ENCODE peak calls at places on chromosomes 5 and 9, in four cellular contexts. V is K562, X is SK-N-SH, S is GM12878. M is an unnamed sample.

GRCh38 chr9:136189394-136190236 is 15.3 kb downstream of the LHX3 start:
- DNase-seq in V (no peak), X (peak), S (no peak), M (no peak)

GRCh38 chr9:8542537-8542936 is 743.0 kb upstream of the DMAC1 start:
- DNase-seq in V (no peak), X (no peak), S (no peak), M (no peak)

GRCh38 chr9:133506653-133507038 is 18.1 kb downstream of the MYMK start:
- DNase-seq in V (no peak), X (peak), S (no peak), M (peak)

GRCh38 chr9:749712-750111 is 91.8 kb upstream of the DMRT1 start:
- DNase-seq in V (no peak), X (no peak), S (no peak), M (no peak)

GRCh38 chr5:146208916-146209522 is 5.6 kb downstream of the RBM27 start:
- DNase-seq in V (no peak), X (peak), S (no peak), M (no peak)

GRCh38 chr9:110121170-110121569 is 86.8 kb downstream of the C9orf152 start:
- DNase-seq in V (no peak), X (no peak), S (no peak), M (no peak)

GRCh38 chr9:19969721-19970120 is 180.9 kb upstream of the SLC24A2 start:
- DNase-seq in V (no peak), X (no peak), S (no peak), M (no peak)

GRCh38 chr9:20570086-20570485 is 52.2 kb downstream of the MLLT3 start:
- DNase-seq in V (no peak), X (no peak), S (no peak), M (no peak)

GRCh38 chr5:35783551-35783950 is 73.1 kb upstream of the IL7R start:
- DNase-seq in V (no peak), X (no peak), S (no peak), M (no peak)

GRCh38 chr5:36637101-36637500 is 30.7 kb downstream of the SLC1A3 start:
- DNase-seq in V (no peak), X (no peak), S (no peak), M (no peak)

GRCh38 chr9:4298255-4299005 is 1.4 kb downstream of the GLIS3 start:
- DNase-seq in V (no peak), X (peak), S (no peak), M (no peak)

GRCh38 chr9:92385001-92385400 is 19.4 kb downstream of the OGN start:
- DNase-seq in V (no peak), X (no peak), S (no peak), M (no peak)

GRCh38 chr5:101306391-101307137 is 403.5 kb upstream of the ST8SIA4 start:
- DNase-seq in V (no peak), X (no peak), S (no peak), M (no peak)

GRCh38 chr9:84271004-84271886 is 69.3 kb downstream of the SLC28A3 start:
- DNase-seq in V (no peak), X (peak), S (no peak), M (no peak)

GRCh38 chr9:90274725-90275124 is 367.9 kb downstream of the DIRAS2 start:
- DNase-seq in V (no peak), X (no peak), S (no peak), M (no peak)

GRCh38 chr9:35910613-35911488 is 1.6 kb downstream of the SPAAR start:
- DNase-seq in V (no peak), X (no peak), S (no peak), M (peak)

GRCh38 chr9:126621056-126621918 is 7.6 kb downstream of the LMX1B start:
- DNase-seq in V (no peak), X (no peak), S (no peak), M (no peak)

GRCh38 chr5:135703026-135703550 is 124.3 kb upstream of the CXCL14 start:
- DNase-seq in V (no peak), X (no peak), S (no peak), M (no peak)

GRCh38 chr5:52864376-52864775 is 76.7 kb downstream of the ITGA1 start:
- DNase-seq in V (no peak), X (no peak), S (no peak), M (no peak)

GRCh38 chr5:37272564-37272963 is 23.4 kb upstream of the CPLANE1 start:
- DNase-seq in V (no peak), X (no peak), S (no peak), M (no peak)

GRCh38 chr5:133119233-133119711 is 67.5 kb downstream of the HSPA4 start:
- DNase-seq in V (no peak), X (no peak), S (no peak), M (no peak)

GRCh38 chr5:22918511-22918910 is 65.4 kb upstream of the CDH12 start:
- DNase-seq in V (no peak), X (no peak), S (no peak), M (no peak)

GRCh38 chr5:77390795-77391194 is 101.3 kb downstream of the WDR41 start:
- DNase-seq in V (no peak), X (no peak), S (no peak), M (peak)

GRCh38 chr5:134041570-134042411 is 37.0 kb upstream of the VDAC1 start:
- DNase-seq in V (no peak), X (no peak), S (peak), M (no peak)

GRCh38 chr9:73243078-73243477 is 91.4 kb downstream of the ANXA1 start:
- DNase-seq in V (no peak), X (no peak), S (no peak), M (no peak)

GRCh38 chr9:136757328-136757727 is 715 bp downstream of the LCN8 start:
- DNase-seq in V (no peak), X (no peak), S (no peak), M (no peak)

GRCh38 chr5:155530046-155530445 is 516.5 kb downstream of the KIF4B start:
- DNase-seq in V (no peak), X (peak), S (no peak), M (no peak)

GRCh38 chr5:77707786-77708185 is 68.4 kb downstream of the TBCA start:
- DNase-seq in V (no peak), X (no peak), S (no peak), M (peak)

GRCh38 chr5:80069918-80070318 is 34.8 kb downstream of the THBS4 start:
- DNase-seq in V (no peak), X (no peak), S (no peak), M (no peak)

GRCh38 chr5:1726956-1727355 is 72.7 kb downstream of the MRPL36 start:
- DNase-seq in V (no peak), X (no peak), S (no peak), M (no peak)
- TF ChIP-seq NFIC in V (no peak), X (no peak), S (no peak), M (no peak)

DNA sequence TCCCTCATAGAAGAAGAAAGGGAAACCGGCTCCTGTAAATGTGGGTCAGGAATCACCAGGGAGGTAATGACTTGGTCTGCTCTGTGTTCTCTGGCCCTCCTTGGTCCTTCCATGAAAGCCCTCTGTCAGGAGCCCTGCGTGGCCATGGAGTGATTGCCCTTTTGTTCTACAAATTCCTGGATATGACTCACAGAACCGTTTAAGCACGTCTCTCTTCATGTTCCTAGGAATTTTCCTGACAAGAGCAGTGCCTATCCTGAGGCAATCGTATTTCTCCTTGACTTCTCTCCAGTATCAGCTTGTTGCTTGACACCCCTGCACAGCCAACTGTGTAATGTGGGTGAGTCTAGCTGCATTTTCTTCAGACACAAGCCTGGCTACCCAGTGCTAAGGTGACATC is 274.4 kb upstream of the ZNF462 start:
- DNase-seq in V (no peak), X (no peak), S (no peak), M (no peak)
- TF ChIP-seq NFIC in V (no peak), X (no peak), S (no peak), M (no peak)

GRCh38 chr9:134643306-134643705 is 1.7 kb downstream of the COL5A1 start:
- DNase-seq in V (no peak), X (peak), S (no peak), M (no peak)

GRCh38 chr9:134641173-134641985 is at the start of gene COL5A1:
- DNase-seq in V (peak), X (peak), S (no peak), M (no peak)

GRCh38 chr9:134641989-134642384 is 384 bp downstream of the COL5A1 start:
- DNase-seq in V (no peak), X (peak), S (no peak), M (no peak)

GRCh38 chr9:134640491-134641172 is 971 bp upstream of the COL5A1 start:
- DNase-seq in V (no peak), X (no peak), S (no peak), M (no peak)

DNA sequence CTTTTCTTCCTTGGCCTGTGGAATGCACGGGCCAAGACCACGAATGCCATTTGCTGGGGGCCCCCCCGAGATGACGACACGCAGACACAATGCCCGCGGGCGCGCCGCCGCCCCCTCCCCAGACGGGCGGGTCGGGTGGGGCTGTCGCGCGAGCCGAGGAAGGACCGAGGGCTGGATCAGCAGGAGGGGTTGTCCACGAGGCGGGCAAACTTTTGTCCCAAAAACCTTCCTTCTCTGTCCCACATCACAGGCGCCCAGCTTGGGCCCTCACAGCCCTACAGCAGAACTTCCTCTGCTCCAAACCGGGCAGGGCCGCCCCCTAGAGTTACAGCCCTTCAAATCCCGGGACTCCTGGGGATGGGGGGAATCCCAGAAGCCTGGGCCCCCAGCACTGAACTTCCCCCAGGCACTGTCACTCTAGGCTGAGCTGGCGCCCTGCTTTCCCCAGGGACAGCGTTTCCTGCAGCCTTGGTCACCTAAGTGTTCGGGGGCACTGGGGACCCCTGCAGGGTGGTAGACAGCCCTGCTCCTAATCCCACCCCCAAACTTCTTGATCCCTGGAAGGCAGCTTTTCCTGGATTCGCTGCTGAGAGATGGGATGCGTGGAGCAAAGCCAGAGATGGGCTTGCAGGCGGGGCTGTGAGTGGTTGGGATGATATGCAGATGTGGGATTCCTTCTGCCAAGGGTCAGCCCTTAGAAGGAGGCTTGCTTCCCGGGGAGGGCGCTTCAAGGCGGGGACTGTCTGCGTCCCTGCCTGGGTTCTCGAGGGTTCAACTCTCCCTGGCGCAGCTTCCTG is 980 bp downstream of the COL5A1 start:
- DNase-seq in V (no peak), X (peak), S (no peak), M (no peak)
- TF ChIP-seq NFIC in V (no peak), X (peak), S (no peak), M (no peak)

GRCh38 chr5:137995077-137995746 is 37.7 kb downstream of the FAM13B start:
- DNase-seq in V (peak), X (no peak), S (no peak), M (peak)
- TF ChIP-seq NFIC in V (peak), X (peak), S (no peak), M (no peak)

GRCh38 chr9:37179576-37179975 is 59.2 kb downstream of the ZCCHC7 start:
- DNase-seq in V (no peak), X (no peak), S (no peak), M (no peak)
- TF ChIP-seq NFIC in V (no peak), X (no peak), S (no peak), M (no peak)

GRCh38 chr5:14775857-14776256 is 95.7 kb downstream of the ANKH start:
- DNase-seq in V (no peak), X (no peak), S (no peak), M (no peak)
- TF ChIP-seq NFIC in V (no peak), X (no peak), S (no peak), M (no peak)

DNA sequence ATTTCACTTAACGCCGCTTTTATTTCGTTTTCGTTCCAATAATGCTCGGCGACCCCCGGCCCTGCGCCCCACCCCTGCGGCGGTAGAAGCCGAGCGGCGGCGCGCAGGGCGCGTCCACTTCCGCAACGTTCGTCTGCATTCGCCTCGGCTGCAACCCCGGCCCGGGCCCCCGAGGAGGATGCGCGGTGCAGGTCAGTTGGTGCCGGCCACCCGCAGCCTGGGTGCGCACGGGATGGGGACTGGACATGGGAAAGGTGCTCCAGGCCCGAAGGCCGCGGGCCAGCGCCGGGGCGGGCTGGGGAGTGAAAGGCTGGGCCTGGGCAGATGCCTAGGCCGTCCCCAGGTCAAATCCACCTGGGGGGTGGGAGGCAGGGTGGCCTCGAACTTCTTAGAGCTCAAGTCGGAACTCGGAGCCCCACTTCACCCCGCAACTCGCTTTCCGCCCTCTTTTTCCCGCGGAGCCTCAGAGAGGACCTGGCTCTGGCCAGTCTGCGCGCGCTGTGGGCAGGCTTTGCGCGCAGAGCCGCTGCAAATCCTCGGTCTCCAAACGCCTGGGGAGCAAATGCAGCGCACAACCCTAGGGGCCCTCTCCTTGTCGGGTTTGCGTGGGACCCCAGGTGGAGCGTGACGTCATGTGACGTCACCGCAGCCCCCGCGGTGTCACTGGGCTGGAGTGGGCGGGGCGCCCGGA is 3.2 kb downstream of the TLX3 start:
- DNase-seq in V (no peak), X (no peak), S (no peak), M (no peak)
- TF ChIP-seq NFIC in V (no peak), X (no peak), S (no peak), M (no peak)

GRCh38 chr5:1485320-1486118 is 38.2 kb downstream of the LPCAT1 start:
- DNase-seq in V (no peak), X (no peak), S (no peak), M (no peak)
- TF ChIP-seq NFIC in V (no peak), X (no peak), S (no peak), M (no peak)

DNA sequence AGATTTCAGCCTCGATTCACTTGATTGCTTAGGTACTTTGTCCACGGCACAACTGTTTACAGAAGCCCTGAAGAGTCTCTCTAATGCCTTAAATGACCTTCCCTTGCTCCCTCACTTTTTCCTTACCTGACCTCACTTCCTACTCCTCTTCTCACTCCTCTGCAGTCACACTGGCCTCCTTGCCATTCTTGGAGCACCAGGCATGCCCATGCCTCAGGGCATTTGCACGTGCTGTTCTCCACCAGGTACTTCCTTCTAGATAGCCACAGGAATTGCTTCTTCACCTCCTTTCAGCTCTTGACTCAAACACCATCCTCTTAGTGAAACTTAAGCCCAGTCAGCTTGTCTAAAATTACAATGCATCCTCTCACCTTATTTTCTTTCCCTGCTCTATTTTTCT is 52.4 kb upstream of the TRAF1 start:
- DNase-seq in V (no peak), X (no peak), S (no peak), M (no peak)
- TF ChIP-seq NFIC in V (no peak), X (no peak), S (no peak), M (no peak)